ENCODE peak calls at places on chromosomes 1 and 21, in four cellular contexts. H is IMR-90, T is mesendoderm, G is H1. E is an unnamed sample.

GRCh38 chr1:226311376-226311775 is 2.4 kb upstream of the LIN9 start:
- DNase-seq in H (no peak), T (no peak), G (no peak), E (no peak)

GRCh38 chr1:22471078-22471477 is 19.4 kb downstream of the ZBTB40 start:
- DNase-seq in H (peak; percentile 54), T (no peak), G (no peak), E (no peak)

GRCh38 chr1:159509440-159510222 is 26.2 kb downstream of the OR10J5 start:
- DNase-seq in H (no peak), T (no peak), G (no peak), E (no peak)

GRCh38 chr1:31647106-31647505 is 2.4 kb upstream of the PEF1 start:
- DNase-seq in H (peak; percentile 62), T (peak; percentile 40), G (no peak), E (no peak)

GRCh38 chr1:68111804-68112436 is 61.5 kb upstream of the DIRAS3 start:
- DNase-seq in H (peak; percentile 93), T (peak; percentile 46), G (peak; percentile 42), E (no peak)

GRCh38 chr1:208219659-208220282 is 24.4 kb downstream of the PLXNA2 start:
- DNase-seq in H (peak; percentile 61), T (peak; percentile 84), G (no peak), E (no peak)

GRCh38 chr1:91583326-91583755 is 82.7 kb downstream of the CDC7 start:
- DNase-seq in H (peak; percentile 99), T (no peak), G (no peak), E (no peak)

GRCh38 chr1:6070450-6070974 is 24.8 kb downstream of the KCNAB2 start:
- DNase-seq in H (no peak), T (no peak), G (no peak), E (no peak)

GRCh38 chr1:217881607-217882332 is 250.6 kb downstream of the SPATA17 start:
- DNase-seq in H (no peak), T (peak; percentile 78), G (no peak), E (no peak)

GRCh38 chr1:203477748-203478147 is 2.1 kb downstream of the PRELP start:
- DNase-seq in H (no peak), T (no peak), G (no peak), E (no peak)

GRCh38 chr1:50416553-50417453 is 6.4 kb downstream of the DMRTA2 start:
- DNase-seq in H (no peak), T (peak; percentile 85), G (peak; percentile 81), E (peak; percentile 83)

GRCh38 chr1:10631811-10632481 is 157.2 kb downstream of the PEX14 start:
- DNase-seq in H (no peak), T (peak; percentile 67), G (no peak), E (no peak)

GRCh38 chr1:54865238-54866073 is 21.5 kb downstream of the DHCR24 start:
- DNase-seq in H (no peak), T (no peak), G (no peak), E (peak; percentile 18)

GRCh38 chr1:20377516-20378270 is 87.0 kb downstream of the VWA5B1 start:
- DNase-seq in H (no peak), T (no peak), G (no peak), E (no peak)

GRCh38 chr1:10152709-10153284 is 57.6 kb upstream of the KIF1B start:
- DNase-seq in H (peak; percentile 48), T (peak; percentile 68), G (peak; percentile 87), E (peak; percentile 75)

GRCh38 chr1:203769505-203770343 is 4.7 kb downstream of the LAX1 start:
- DNase-seq in H (peak; percentile 94), T (no peak), G (no peak), E (no peak)

GRCh38 chr1:180953291-180953747 is 40.6 kb downstream of the KIAA1614 start:
- DNase-seq in H (no peak), T (no peak), G (no peak), E (no peak)

GRCh38 chr1:118618618-118619340 is 369.4 kb downstream of the TBX15 start:
- DNase-seq in H (no peak), T (no peak), G (no peak), E (no peak)

GRCh38 chr1:167000546-167000945 is 11.5 kb downstream of the MAEL start:
- DNase-seq in H (no peak), T (no peak), G (no peak), E (no peak)

GRCh38 chr1:240465531-240465940 is 146.4 kb downstream of the GREM2 start:
- DNase-seq in H (peak; percentile 54), T (peak; percentile 92), G (no peak), E (peak; percentile 40)

GRCh38 chr1:228849011-228849541 is 113.8 kb downstream of the RHOU start:
- DNase-seq in H (no peak), T (peak; percentile 62), G (peak; percentile 38), E (peak; percentile 49)

GRCh38 chr21:44927587-44928461 is 7.1 kb upstream of the ITGB2 start:
- DNase-seq in H (peak; percentile 56), T (peak; percentile 86), G (no peak), E (peak; percentile 57)

GRCh38 chr1:32219022-32219421 is 3.1 kb downstream of the TMEM234 start:
- DNase-seq in H (peak; percentile 48), T (no peak), G (no peak), E (no peak)

GRCh38 chr21:37393786-37394185 is 27.2 kb downstream of the DYRK1A start:
- DNase-seq in H (no peak), T (no peak), G (no peak), E (no peak)

GRCh38 chr1:51215169-51215568 is 20.9 kb upstream of the RNF11 start:
- DNase-seq in H (peak; percentile 44), T (no peak), G (no peak), E (no peak)

GRCh38 chr1:42679364-42679983 is 2.7 kb upstream of the YBX1 start:
- DNase-seq in H (peak; percentile 67), T (no peak), G (no peak), E (no peak)

GRCh38 chr1:37478890-37479254 is 4.5 kb downstream of the ZC3H12A start:
- DNase-seq in H (peak; percentile 50), T (no peak), G (no peak), E (no peak)

GRCh38 chr21:44351535-44352252 is 1.7 kb upstream of the TRPM2 start:
- DNase-seq in H (no peak), T (no peak), G (no peak), E (no peak)

GRCh38 chr21:45064618-45065399 is 9.6 kb upstream of the ADARB1 start:
- DNase-seq in H (no peak), T (peak; percentile 61), G (no peak), E (peak; percentile 39)

GRCh38 chr1:26200413-26200812 is 10.0 kb downstream of the CATSPER4 start:
- DNase-seq in H (no peak), T (no peak), G (no peak), E (no peak)

GRCh38 chr1:71350805-71351204 is 270.0 kb upstream of the ZRANB2 start:
- DNase-seq in H (peak; percentile 42), T (no peak), G (no peak), E (no peak)

GRCh38 chr1:42479621-42480020 is 16.5 kb downstream of the CCDC30 start:
- DNase-seq in H (peak; percentile 19), T (peak; percentile 76), G (no peak), E (peak; percentile 45)

GRCh38 chr21:43739648-43740435 is 20.9 kb downstream of the PDXK start:
- DNase-seq in H (no peak), T (no peak), G (peak; percentile 70), E (peak; percentile 69)

GRCh38 chr1:43329995-43330751 is 7.4 kb upstream of the MPL start:
- DNase-seq in H (peak; percentile 87), T (peak; percentile 91), G (no peak), E (peak; percentile 76)

GRCh38 chr1:175750366-175751111 is 7.1 kb upstream of the TNR start:
- DNase-seq in H (no peak), T (peak; percentile 39), G (no peak), E (no peak)

GRCh38 chr1:1490633-1491230 is 19.2 kb downstream of the ATAD3B start:
- DNase-seq in H (no peak), T (no peak), G (no peak), E (no peak)

GRCh38 chr1:203287109-203287893 is 18.0 kb upstream of the BTG2 start:
- DNase-seq in H (no peak), T (peak; percentile 80), G (no peak), E (no peak)

DNA sequence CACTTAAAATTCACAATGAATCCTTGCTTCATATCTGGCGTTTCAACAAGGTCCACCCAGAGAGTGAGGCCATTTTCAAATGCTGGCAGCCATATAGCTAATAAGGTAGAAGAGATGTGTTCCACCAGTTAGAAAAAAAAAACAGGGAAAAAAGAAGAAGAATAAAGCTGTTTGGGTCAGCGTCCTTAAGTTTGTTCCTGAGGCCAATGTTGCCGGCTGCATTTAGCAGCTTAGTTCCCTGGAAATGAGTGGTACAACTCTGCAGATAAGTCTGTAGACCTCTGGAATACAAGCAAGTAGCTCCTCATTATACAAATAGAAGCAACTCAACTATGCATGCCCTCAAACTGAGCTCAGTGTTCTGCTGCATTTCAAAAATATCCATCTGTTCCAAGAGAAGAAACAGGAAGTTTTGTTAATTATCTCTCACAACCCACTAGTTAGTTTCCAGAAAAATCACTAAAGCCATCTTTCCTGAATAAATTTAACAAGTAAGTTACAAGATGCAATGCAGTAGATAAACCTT is 181.2 kb upstream of the PKN2 start:
- DNase-seq in H (no peak), T (no peak), G (no peak), E (no peak)
- H4K5ac ChIP-seq in H (no peak overlapping the region), T (no peak overlapping the region), G (no peak overlapping the region), E (no peak overlapping the region)

DNA sequence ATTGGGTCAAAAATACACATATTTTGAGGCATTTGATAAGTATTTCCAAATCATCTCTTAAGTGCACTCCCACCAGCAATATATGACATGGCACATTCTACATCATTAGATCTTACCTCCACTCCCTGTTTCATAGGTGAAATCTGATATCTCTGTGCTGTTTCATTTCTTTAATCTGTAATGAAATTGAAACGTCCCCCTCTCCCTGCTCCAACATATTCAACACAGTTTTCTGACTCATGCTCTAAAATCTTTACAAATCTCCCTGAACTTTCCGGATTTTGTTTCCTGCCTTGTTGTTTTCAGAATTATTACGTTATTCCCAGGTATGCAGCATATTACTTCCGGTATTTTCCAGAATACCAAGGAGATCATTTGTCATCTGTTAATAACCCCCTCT is 66.1 kb upstream of the AKT3 start:
- DNase-seq in H (peak; percentile 46), T (no peak), G (no peak), E (no peak)
- H4K5ac ChIP-seq in H (no peak overlapping the region), T (no peak overlapping the region), G (no peak overlapping the region), E (no peak overlapping the region)

GRCh38 chr1:111833334-111833733 is 77.6 kb downstream of the DDX20 start:
- DNase-seq in H (peak; percentile 13), T (peak; percentile 32), G (no peak), E (no peak)

GRCh38 chr1:111831153-111831552 is 75.5 kb downstream of the DDX20 start:
- DNase-seq in H (no peak), T (no peak), G (no peak), E (no peak)

GRCh38 chr1:111836111-111836510 is 80.4 kb downstream of the DDX20 start:
- DNase-seq in H (no peak), T (no peak), G (no peak), E (no peak)

GRCh38 chr1:111834956-111835355 is 79.3 kb downstream of the DDX20 start:
- DNase-seq in H (no peak), T (no peak), G (no peak), E (no peak)

GRCh38 chr1:111832521-111833155 is 76.9 kb downstream of the DDX20 start:
- DNase-seq in H (no peak), T (no peak), G (no peak), E (no peak)
- H4K5ac ChIP-seq in H (no peak overlapping the region), T (no peak overlapping the region), G (no peak overlapping the region), E (no peak overlapping the region)

GRCh38 chr1:222973561-222973960 is 158.7 kb downstream of the DISP1 start:
- DNase-seq in H (no peak), T (no peak), G (no peak), E (no peak)
- H4K5ac ChIP-seq in H (no peak overlapping the region), T (no peak overlapping the region), G (no peak overlapping the region), E (no peak overlapping the region)

E was measured in H9.